ENCODE peak calls at places on chromosome 16, in ten cellular contexts. C is vagina, A is IMR-90, U is fibroblast of villous mesenchyme, R is type B pancreatic cell, M is foreskin keratinocyte, Y is OCI-LY7, E is fibroblast of pulmonary artery, N is tibial nerve, P is fibroblast of the aortic adventitia. S is an unnamed sample.

GRCh38 chr16:65285128-65286120 is 163.6 kb upstream of the CDH11 start:
- DNase-seq in C (no peak), A (peak), U (peak), R (no peak), M (peak), Y (no peak), E (peak), N (no peak), P (no peak), S (peak)

GRCh38 chr16:23556881-23557778 is at the start of the genes EARS2 and UBFD1:
- DNase-seq in C (peak), A (peak), U (peak), R (peak), M (peak), Y (peak), E (peak), N (peak), P (peak), S (peak)

GRCh38 chr16:62021295-62021694 is 14.9 kb downstream of the CDH8 start:
- DNase-seq in C (no peak), A (no peak), U (no peak), R (no peak), M (no peak), Y (no peak), E (no peak), N (no peak), P (no peak), S (no peak)

GRCh38 chr16:88651989-88652762 is 1.3 kb upstream of the CYBA start:
- DNase-seq in C (no peak), A (no peak), U (no peak), R (no peak), M (no peak), Y (no peak), E (no peak), N (no peak), P (no peak), S (no peak)

GRCh38 chr16:57445510-57445909 is 1.7 kb downstream of the CIAPIN1 start:
- DNase-seq in C (no peak), A (no peak), U (no peak), R (no peak), M (no peak), Y (no peak), E (no peak), N (no peak), P (no peak), S (no peak)

GRCh38 chr16:88628512-88628974 is 9.8 kb upstream of the IL17C start:
- DNase-seq in C (no peak), A (no peak), U (peak), R (no peak), M (no peak), Y (peak), E (no peak), N (no peak), P (no peak), S (peak)

GRCh38 chr16:55257971-55258613 is 65.9 kb upstream of the IRX6 start:
- DNase-seq in C (peak), A (peak), U (peak), R (peak), M (peak), Y (peak), E (peak), N (peak), P (peak), S (peak)

GRCh38 chr16:66045626-66046025 is 320.9 kb upstream of the CDH5 start:
- DNase-seq in C (no peak), A (peak), U (no peak), R (no peak), M (no peak), Y (no peak), E (peak), N (no peak), P (peak), S (no peak)

GRCh38 chr16:19689342-19689741 is 28.7 kb downstream of the KNOP1 start:
- DNase-seq in C (no peak), A (no peak), U (no peak), R (no peak), M (no peak), Y (no peak), E (no peak), N (no peak), P (no peak), S (no peak)

GRCh38 chr16:8727084-8727590 is 52.7 kb downstream of the ABAT start:
- DNase-seq in C (no peak), A (no peak), U (no peak), R (no peak), M (no peak), Y (no peak), E (no peak), N (no peak), P (no peak), S (no peak)

GRCh38 chr16:67022531-67023214 is 6.3 kb upstream of the CBFB start:
- DNase-seq in C (no peak), A (no peak), U (no peak), R (no peak), M (no peak), Y (no peak), E (peak), N (no peak), P (peak), S (no peak)

DNA sequence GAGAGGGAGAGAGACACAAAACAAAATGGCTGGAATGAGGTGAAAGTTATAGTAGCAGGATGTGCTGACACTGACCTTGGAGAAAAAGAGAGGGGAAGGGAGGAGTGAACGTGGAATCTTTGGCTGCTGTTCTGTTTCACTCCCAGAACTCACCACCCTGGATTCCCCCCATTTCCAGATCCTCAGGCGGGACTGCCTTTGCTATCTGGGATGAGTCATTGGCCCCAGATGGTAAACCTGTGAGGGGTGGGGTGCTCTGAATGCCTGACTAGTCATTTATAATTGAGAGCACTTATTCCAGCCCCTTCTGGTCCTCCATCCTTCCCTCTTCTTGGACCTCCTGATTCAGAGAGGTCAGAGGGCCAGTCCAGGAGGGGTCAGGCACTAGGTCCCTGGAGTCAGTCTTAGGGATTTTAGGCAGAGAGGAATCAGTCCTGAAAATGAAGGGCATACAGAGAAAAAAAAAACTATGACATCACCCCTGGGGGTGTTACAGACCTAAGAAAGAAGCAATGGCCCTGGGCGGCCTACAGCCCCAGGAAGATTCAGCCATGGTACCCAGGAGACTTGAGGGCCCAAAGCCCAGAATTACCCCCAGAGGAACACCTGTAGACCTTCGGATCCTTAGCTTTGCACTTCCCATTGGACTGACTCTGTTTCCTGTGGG is 2.2 kb upstream of the ZG16 start:
- DNase-seq in C (no peak), A (peak), U (peak), R (no peak), M (peak), Y (no peak), E (peak), N (no peak), P (peak), S (no peak)
- TF ChIP-seq CTCF in C (no peak), A (no peak), U (no peak), R (no peak), M (no peak), Y (no peak), E (no peak), N (no peak), P (no peak), S (no peak)

GRCh38 chr16:85377388-85378144 is 235.6 kb upstream of the GSE1 start:
- DNase-seq in C (no peak), A (no peak), U (peak), R (no peak), M (no peak), Y (no peak), E (no peak), N (no peak), P (no peak), S (no peak)
- TF ChIP-seq CTCF in C (no peak), A (no peak), U (no peak), R (no peak), M (no peak), Y (no peak), E (no peak), N (no peak), P (no peak), S (no peak)

DNA sequence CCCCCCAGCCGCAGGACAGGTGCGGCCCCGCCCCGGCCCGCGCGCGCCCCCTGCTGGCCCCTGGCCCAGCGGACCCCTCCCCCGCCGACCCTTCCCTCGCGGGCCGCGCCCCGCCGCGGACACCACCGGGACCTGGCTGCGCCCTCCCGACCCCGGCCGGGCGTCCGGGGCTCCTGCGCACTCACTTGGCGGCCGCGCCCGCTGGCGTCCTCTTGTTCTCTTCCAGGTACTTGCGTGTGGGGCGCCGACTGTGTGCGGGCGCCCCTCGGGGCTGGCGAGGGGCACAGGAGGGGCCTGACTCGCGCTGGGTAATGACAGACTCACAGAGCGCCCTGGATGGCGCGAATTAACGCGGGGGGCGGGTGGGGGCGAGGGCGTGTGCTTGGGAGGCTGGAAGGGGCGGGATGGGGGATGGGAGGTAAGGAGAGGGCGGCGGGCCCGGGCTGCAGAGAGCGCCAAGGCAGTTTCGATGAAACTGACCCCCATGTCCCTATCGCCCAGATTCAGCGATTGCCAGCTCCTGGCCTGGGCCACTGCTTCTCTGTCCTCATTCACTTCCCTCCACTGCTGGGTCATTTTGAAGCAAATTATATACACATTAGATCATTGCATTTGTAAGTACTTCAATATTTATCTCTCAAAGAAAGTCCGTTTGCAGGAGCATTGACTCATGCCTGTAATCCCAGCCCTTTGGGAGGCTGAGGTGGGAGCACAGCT is 445 bp upstream of the DBNDD1 start:
- DNase-seq in C (no peak), A (peak), U (peak), R (no peak), M (peak), Y (peak), E (peak), N (no peak), P (peak), S (no peak)
- TF ChIP-seq CTCF in C (no peak), A (peak), U (peak), R (peak), M (peak), Y (peak), E (no peak), N (peak), P (peak), S (no peak)

GRCh38 chr16:85986931-85987749 is 88.2 kb downstream of the IRF8 start:
- DNase-seq in C (no peak), A (no peak), U (peak), R (no peak), M (no peak), Y (peak), E (no peak), N (no peak), P (no peak), S (no peak)
- TF ChIP-seq CTCF in C (no peak), A (peak), U (peak), R (peak), M (peak), Y (peak), E (peak), N (peak), P (peak), S (peak)

DNA sequence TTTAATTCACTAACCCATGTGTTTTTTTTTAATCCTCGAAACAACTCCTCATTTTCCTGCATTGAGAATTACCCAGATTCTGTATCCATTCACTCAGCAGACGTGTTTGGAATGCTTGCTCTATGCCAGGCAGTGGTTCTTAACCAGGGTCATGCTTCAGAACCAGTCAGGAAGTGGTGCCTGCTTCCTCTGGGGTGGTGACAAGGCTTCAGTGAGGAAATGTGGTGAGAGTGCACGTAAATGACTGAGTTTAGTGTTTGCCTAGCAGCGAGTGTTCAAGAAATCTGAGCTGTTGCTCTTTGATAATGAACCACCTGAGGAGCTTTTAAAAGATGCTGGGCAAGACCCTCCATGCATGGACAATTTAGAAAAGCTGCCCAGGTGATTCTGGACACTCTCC is 9.9 kb downstream of the ZFP90 start:
- DNase-seq in C (no peak), A (no peak), U (no peak), R (no peak), M (no peak), Y (no peak), E (no peak), N (no peak), P (no peak), S (no peak)
- TF ChIP-seq CTCF in C (no peak), A (no peak), U (no peak), R (no peak), M (no peak), Y (no peak), E (no peak), N (no peak), P (no peak), S (no peak)